ENCODE peak calls at places on chromosomes 13 and 19, in eight cellular contexts. H is BJ; P is posterior cingulate gyrus; G is stimulated activated CD4-positive, alpha-beta T cell treated with anti-CD3 and anti-CD28 coated beads, Interleukin-2, amount 100 ng/mL, for 48 hours; Z is Right ventricle myocardium superior; X is left ventricle myocardium inferior; A is cerebellar cortex; S is SW480. J is an unnamed sample.

GRCh38 chr19:16542894-16543498 is 759 bp upstream of the CHERP start:
- DNase-seq in S (no peak), Z (no peak), A (no peak), P (no peak), H (no peak), X (no peak), G (no peak), J (no peak)

GRCh38 chr19:29375429-29376093 is 150.2 kb upstream of the VSTM2B start:
- DNase-seq in H (no peak), Z (no peak), P (no peak), S (no peak), X (no peak), G (no peak), A (no peak), J (no peak)

GRCh38 chr13:113964251-113964995 is 9.5 kb downstream of the C13orf46 start:
- DNase-seq in X (peak), P (peak), H (no peak), G (no peak), A (no peak), Z (peak), S (no peak), J (peak)

GRCh38 chr13:106376411-106377112 is 158.9 kb downstream of the EFNB2 start:
- DNase-seq in S (peak), X (no peak), H (peak), P (peak), G (no peak), Z (no peak), A (no peak), J (no peak)

GRCh38 chr13:71524245-71525002 is 342.6 kb downstream of the DACH1 start:
- DNase-seq in G (no peak), H (peak), X (no peak), A (peak), S (no peak), P (no peak), Z (no peak), J (no peak)

GRCh38 chr13:47892374-47892773 is 108.7 kb downstream of the SUCLA2 start:
- DNase-seq in G (no peak), H (no peak), A (no peak), X (no peak), P (no peak), Z (no peak), S (no peak), J (no peak)

GRCh38 chr19:43754312-43754561 is 525 bp downstream of the SMG9 start:
- DNase-seq in A (no peak), Z (no peak), G (peak), P (no peak), S (no peak), H (no peak), X (no peak), J (no peak)

GRCh38 chr13:50588736-50589135 is 254.8 kb downstream of the DLEU7 start:
- DNase-seq in A (no peak), Z (no peak), P (no peak), H (no peak), S (no peak), G (no peak), X (no peak), J (no peak)

GRCh38 chr13:21676611-21677021 is 5.7 kb downstream of the FGF9 start:
- DNase-seq in P (no peak), S (peak), A (peak), H (no peak), X (no peak), G (no peak), Z (no peak), J (peak)

GRCh38 chr19:42284641-42285341 is 15.7 kb downstream of the CIC start:
- DNase-seq in H (no peak), Z (peak), A (no peak), X (no peak), P (no peak), G (no peak), S (no peak), J (peak)

GRCh38 chr13:26460652-26461051 is 96.8 kb upstream of the WASF3 start:
- DNase-seq in P (no peak), A (no peak), S (no peak), G (no peak), X (peak), Z (peak), H (no peak), J (peak)

GRCh38 chr19:56191115-56191514 is 6.5 kb downstream of the ZSCAN5B start:
- DNase-seq in H (no peak), X (no peak), G (no peak), S (no peak), Z (no peak), A (no peak), P (no peak), J (no peak)

GRCh38 chr19:7442423-7442822 is 46.4 kb downstream of the PEX11G start:
- DNase-seq in A (no peak), Z (peak), H (no peak), X (peak), G (no peak), S (no peak), P (no peak), J (peak)

GRCh38 chr13:57724486-57725272 is 93.1 kb downstream of the PCDH17 start:
- DNase-seq in A (no peak), Z (no peak), X (no peak), G (no peak), H (no peak), P (no peak), S (no peak), J (no peak)

GRCh38 chr13:114105351-114106225 is 26.8 kb downstream of the RASA3 start:
- DNase-seq in X (no peak), A (no peak), S (no peak), H (no peak), Z (peak), P (peak), G (no peak), J (peak)

GRCh38 chr13:51041126-51041525 is 69.9 kb downstream of the C13orf42 start:
- DNase-seq in H (no peak), X (no peak), P (no peak), S (no peak), G (no peak), A (peak), Z (no peak), J (no peak)

GRCh38 chr13:85631801-85632200 is 167.4 kb downstream of the SLITRK6 start:
- DNase-seq in X (no peak), G (no peak), H (peak), P (no peak), S (no peak), A (no peak), Z (no peak), J (no peak)

GRCh38 chr19:917323-918151 is at the start of gene KISS1R:
- DNase-seq in G (no peak), X (no peak), A (peak), P (no peak), Z (no peak), H (no peak), S (peak), J (no peak)

GRCh38 chr19:49214701-49215100 is 57.1 kb downstream of the TRPM4 start:
- DNase-seq in G (no peak), S (no peak), X (no peak), H (no peak), A (no peak), Z (peak), P (no peak), J (no peak)

GRCh38 chr19:10852098-10852800 is 4.0 kb downstream of the C19orf38 start:
- DNase-seq in S (no peak), P (no peak), G (no peak), X (no peak), H (peak), A (no peak), Z (no peak), J (no peak)

GRCh38 chr19:39533003-39533512 is 406 bp upstream of the EID2B start:
- DNase-seq in S (no peak), Z (no peak), X (no peak), P (no peak), A (no peak), G (no peak), H (no peak), J (no peak)

GRCh38 chr13:64234255-64234654 is 2818.6 kb upstream of the PCDH20 start:
- DNase-seq in P (no peak), H (no peak), X (no peak), Z (no peak), G (no peak), A (no peak), S (no peak), J (no peak)

GRCh38 chr13:66415444-66415843 is 814.7 kb downstream of the PCDH9 start:
- DNase-seq in Z (no peak), S (no peak), G (no peak), X (no peak), H (no peak), A (no peak), P (no peak), J (no peak)

GRCh38 chr19:42052241-42052863 is 17.7 kb downstream of the GRIK5 start:
- DNase-seq in G (no peak), Z (no peak), H (no peak), X (no peak), A (peak), P (no peak), S (no peak), J (peak)

GRCh38 chr19:12786149-12786870 is 5.0 kb upstream of the JUNB start:
- DNase-seq in X (peak), Z (peak), G (no peak), P (peak), S (no peak), A (no peak), H (no peak), J (peak)

GRCh38 chr19:18415177-18415867 is 3.9 kb upstream of the SSBP4 start:
- DNase-seq in G (no peak), X (peak), P (peak), H (no peak), S (no peak), A (no peak), Z (peak), J (peak)

GRCh38 chr19:33245948-33246728 is 20.5 kb upstream of the SLC7A10 start:
- DNase-seq in P (no peak), X (peak), A (no peak), H (no peak), S (no peak), Z (peak), G (no peak), J (peak)

GRCh38 chr19:29516821-29517395 is 8.9 kb upstream of the VSTM2B start:
- DNase-seq in H (no peak), G (no peak), P (no peak), A (no peak), Z (no peak), S (no peak), X (peak), J (no peak)

GRCh38 chr13:95479706-95480105 is 72.8 kb upstream of the CLDN10 start:
- DNase-seq in X (no peak), G (no peak), S (no peak), H (no peak), P (no peak), Z (no peak), A (no peak), J (no peak)

GRCh38 chr19:56942749-56943148 is 102.2 kb upstream of the PEG3 start:
- DNase-seq in H (no peak), S (no peak), P (no peak), Z (peak), A (no peak), X (peak), G (no peak), J (peak)

GRCh38 chr19:58033741-58034475 is at the start of gene ZSCAN1:
- DNase-seq in P (peak), A (peak), H (no peak), S (no peak), Z (peak), X (peak), G (no peak), J (peak)

GRCh38 chr13:74129500-74130144 is 4.6 kb downstream of the KLF12 start:
- DNase-seq in Z (no peak), A (no peak), H (no peak), S (peak), P (no peak), X (peak), G (no peak), J (no peak)

GRCh38 chr19:9565900-9566705 is 18.2 kb downstream of the ZNF121 start:
- DNase-seq in G (no peak), H (no peak), S (peak), P (no peak), Z (no peak), A (peak), X (no peak), J (no peak)

GRCh38 chr13:111947026-111947810 is 119.7 kb upstream of the SOX1 start:
- DNase-seq in G (no peak), X (no peak), Z (no peak), H (no peak), A (no peak), S (peak), P (no peak), J (no peak)

GRCh38 chr19:6026390-6026897 is 48.5 kb upstream of the RANBP3 start:
- DNase-seq in H (no peak), P (no peak), S (no peak), Z (no peak), X (no peak), G (no peak), A (no peak), J (peak)